ENCODE peak calls at places on chromosomes 13 and 19, in ten cellular contexts. One of them, this sample, is unnamed.

GRCh38 chr13:110634558-110634957 is 19.2 kb downstream of the NAXD start:
- DNase-seq in Peyer's patch: no peak
- DNase-seq in stimulated activated CD4-positive, alpha-beta T cell treated with anti-CD3 and anti-CD28 coated beads, TNF-alpha, amount 100 ng/mL, for 24 hours: no peak
- DNase-seq in lower lobe of right lung: peak
- DNase-seq in hippocampal formation: no peak
- DNase-seq in KBM-7: no peak
- DNase-seq in HFFc6: peak
- DNase-seq in non-pigmented ciliary epithelial cell: peak
- DNase-seq in NCI-H1048: no peak
- DNase-seq in heart left ventricle: no peak
- DNase-seq in this sample: no peak

GRCh38 chr13:96822900-96823299 is 171.4 kb downstream of the OXGR1 start:
- DNase-seq in Peyer's patch: peak
- DNase-seq in lower lobe of right lung: no peak
- DNase-seq in hippocampal formation: no peak
- DNase-seq in heart left ventricle: no peak
- DNase-seq in NCI-H1048: no peak
- DNase-seq in non-pigmented ciliary epithelial cell: no peak
- DNase-seq in KBM-7: peak
- DNase-seq in HFFc6: no peak
- DNase-seq in stimulated activated CD4-positive, alpha-beta T cell treated with anti-CD3 and anti-CD28 coated beads, TNF-alpha, amount 100 ng/mL, for 24 hours: no peak
- DNase-seq in this sample: peak

GRCh38 chr13:24693862-24694471 is 13.8 kb downstream of the ATP12A start:
- DNase-seq in heart left ventricle: no peak
- DNase-seq in non-pigmented ciliary epithelial cell: no peak
- DNase-seq in HFFc6: peak
- DNase-seq in lower lobe of right lung: no peak
- DNase-seq in hippocampal formation: no peak
- DNase-seq in Peyer's patch: no peak
- DNase-seq in stimulated activated CD4-positive, alpha-beta T cell treated with anti-CD3 and anti-CD28 coated beads, TNF-alpha, amount 100 ng/mL, for 24 hours: peak
- DNase-seq in NCI-H1048: peak
- DNase-seq in KBM-7: peak
- DNase-seq in this sample: peak

GRCh38 chr13:93925976-93926375 is 553.5 kb downstream of the DCT start:
- DNase-seq in HFFc6: no peak
- DNase-seq in Peyer's patch: no peak
- DNase-seq in lower lobe of right lung: no peak
- DNase-seq in heart left ventricle: no peak
- DNase-seq in stimulated activated CD4-positive, alpha-beta T cell treated with anti-CD3 and anti-CD28 coated beads, TNF-alpha, amount 100 ng/mL, for 24 hours: no peak
- DNase-seq in hippocampal formation: no peak
- DNase-seq in non-pigmented ciliary epithelial cell: no peak
- DNase-seq in KBM-7: no peak
- DNase-seq in NCI-H1048: no peak
- DNase-seq in this sample: no peak

GRCh38 chr19:6425732-6426686 is 1.4 kb upstream of the KHSRP start:
- DNase-seq in Peyer's patch: no peak
- DNase-seq in stimulated activated CD4-positive, alpha-beta T cell treated with anti-CD3 and anti-CD28 coated beads, TNF-alpha, amount 100 ng/mL, for 24 hours: no peak
- DNase-seq in lower lobe of right lung: no peak
- DNase-seq in HFFc6: no peak
- DNase-seq in KBM-7: peak
- DNase-seq in NCI-H1048: no peak
- DNase-seq in hippocampal formation: no peak
- DNase-seq in heart left ventricle: no peak
- DNase-seq in non-pigmented ciliary epithelial cell: no peak
- DNase-seq in this sample: no peak

GRCh38 chr19:29002336-29002735 is 210.6 kb downstream of the UQCRFS1 start:
- DNase-seq in hippocampal formation: no peak
- DNase-seq in NCI-H1048: no peak
- DNase-seq in KBM-7: no peak
- DNase-seq in heart left ventricle: no peak
- DNase-seq in non-pigmented ciliary epithelial cell: no peak
- DNase-seq in HFFc6: no peak
- DNase-seq in stimulated activated CD4-positive, alpha-beta T cell treated with anti-CD3 and anti-CD28 coated beads, TNF-alpha, amount 100 ng/mL, for 24 hours: no peak
- DNase-seq in Peyer's patch: no peak
- DNase-seq in lower lobe of right lung: no peak
- DNase-seq in this sample: no peak

GRCh38 chr19:5018224-5019015 is 49.5 kb downstream of the KDM4B start:
- DNase-seq in KBM-7: no peak
- DNase-seq in hippocampal formation: no peak
- DNase-seq in Peyer's patch: no peak
- DNase-seq in NCI-H1048: no peak
- DNase-seq in HFFc6: peak
- DNase-seq in lower lobe of right lung: no peak
- DNase-seq in heart left ventricle: no peak
- DNase-seq in stimulated activated CD4-positive, alpha-beta T cell treated with anti-CD3 and anti-CD28 coated beads, TNF-alpha, amount 100 ng/mL, for 24 hours: no peak
- DNase-seq in non-pigmented ciliary epithelial cell: no peak
- DNase-seq in this sample: no peak

GRCh38 chr13:60627071-60627686 is 230.2 kb downstream of the TDRD3 start:
- DNase-seq in KBM-7: peak
- DNase-seq in HFFc6: peak
- DNase-seq in hippocampal formation: peak
- DNase-seq in NCI-H1048: no peak
- DNase-seq in heart left ventricle: no peak
- DNase-seq in lower lobe of right lung: no peak
- DNase-seq in non-pigmented ciliary epithelial cell: peak
- DNase-seq in Peyer's patch: no peak
- DNase-seq in stimulated activated CD4-positive, alpha-beta T cell treated with anti-CD3 and anti-CD28 coated beads, TNF-alpha, amount 100 ng/mL, for 24 hours: peak
- DNase-seq in this sample: no peak

GRCh38 chr19:16435999-16436650 is 35.6 kb downstream of the EPS15L1 start:
- DNase-seq in stimulated activated CD4-positive, alpha-beta T cell treated with anti-CD3 and anti-CD28 coated beads, TNF-alpha, amount 100 ng/mL, for 24 hours: no peak
- DNase-seq in Peyer's patch: no peak
- DNase-seq in non-pigmented ciliary epithelial cell: no peak
- DNase-seq in heart left ventricle: peak
- DNase-seq in HFFc6: no peak
- DNase-seq in lower lobe of right lung: no peak
- DNase-seq in hippocampal formation: no peak
- DNase-seq in KBM-7: peak
- DNase-seq in NCI-H1048: no peak
- DNase-seq in this sample: no peak

GRCh38 chr19:45091031-45091918 is 1.7 kb upstream of the PPP1R37 start:
- DNase-seq in KBM-7: peak
- DNase-seq in HFFc6: peak
- DNase-seq in heart left ventricle: peak
- DNase-seq in stimulated activated CD4-positive, alpha-beta T cell treated with anti-CD3 and anti-CD28 coated beads, TNF-alpha, amount 100 ng/mL, for 24 hours: peak
- DNase-seq in NCI-H1048: peak
- DNase-seq in hippocampal formation: peak
- DNase-seq in non-pigmented ciliary epithelial cell: peak
- DNase-seq in Peyer's patch: peak
- DNase-seq in lower lobe of right lung: peak
- DNase-seq in this sample: peak

GRCh38 chr19:17001603-17002183 is 24.9 kb downstream of the CPAMD8 start:
- DNase-seq in non-pigmented ciliary epithelial cell: no peak
- DNase-seq in Peyer's patch: no peak
- DNase-seq in HFFc6: no peak
- DNase-seq in KBM-7: no peak
- DNase-seq in stimulated activated CD4-positive, alpha-beta T cell treated with anti-CD3 and anti-CD28 coated beads, TNF-alpha, amount 100 ng/mL, for 24 hours: peak
- DNase-seq in lower lobe of right lung: no peak
- DNase-seq in hippocampal formation: no peak
- DNase-seq in NCI-H1048: no peak
- DNase-seq in heart left ventricle: no peak
- DNase-seq in this sample: no peak

GRCh38 chr19:48813123-48813911 is 2.5 kb upstream of the BCAT2 start:
- DNase-seq in NCI-H1048: no peak
- DNase-seq in HFFc6: no peak
- DNase-seq in hippocampal formation: no peak
- DNase-seq in KBM-7: peak
- DNase-seq in Peyer's patch: no peak
- DNase-seq in stimulated activated CD4-positive, alpha-beta T cell treated with anti-CD3 and anti-CD28 coated beads, TNF-alpha, amount 100 ng/mL, for 24 hours: no peak
- DNase-seq in heart left ventricle: no peak
- DNase-seq in non-pigmented ciliary epithelial cell: no peak
- DNase-seq in lower lobe of right lung: no peak
- DNase-seq in this sample: no peak

GRCh38 chr13:27523345-27524073 is 73.1 kb upstream of the MTIF3 start:
- DNase-seq in KBM-7: peak
- DNase-seq in non-pigmented ciliary epithelial cell: no peak
- DNase-seq in heart left ventricle: no peak
- DNase-seq in lower lobe of right lung: no peak
- DNase-seq in HFFc6: no peak
- DNase-seq in hippocampal formation: no peak
- DNase-seq in Peyer's patch: no peak
- DNase-seq in NCI-H1048: no peak
- DNase-seq in stimulated activated CD4-positive, alpha-beta T cell treated with anti-CD3 and anti-CD28 coated beads, TNF-alpha, amount 100 ng/mL, for 24 hours: no peak
- DNase-seq in this sample: no peak

GRCh38 chr13:98443800-98444325 is 133.0 kb downstream of the STK24 start:
- DNase-seq in heart left ventricle: no peak
- DNase-seq in HFFc6: no peak
- DNase-seq in KBM-7: no peak
- DNase-seq in Peyer's patch: no peak
- DNase-seq in stimulated activated CD4-positive, alpha-beta T cell treated with anti-CD3 and anti-CD28 coated beads, TNF-alpha, amount 100 ng/mL, for 24 hours: no peak
- DNase-seq in hippocampal formation: no peak
- DNase-seq in lower lobe of right lung: peak
- DNase-seq in non-pigmented ciliary epithelial cell: no peak
- DNase-seq in NCI-H1048: no peak
- DNase-seq in this sample: no peak

GRCh38 chr13:20192470-20193141 is at the start of gene GJB2:
- DNase-seq in lower lobe of right lung: no peak
- DNase-seq in hippocampal formation: no peak
- DNase-seq in NCI-H1048: no peak
- DNase-seq in HFFc6: no peak
- DNase-seq in non-pigmented ciliary epithelial cell: no peak
- DNase-seq in stimulated activated CD4-positive, alpha-beta T cell treated with anti-CD3 and anti-CD28 coated beads, TNF-alpha, amount 100 ng/mL, for 24 hours: peak
- DNase-seq in Peyer's patch: peak
- DNase-seq in heart left ventricle: no peak
- DNase-seq in KBM-7: no peak
- DNase-seq in this sample: peak

GRCh38 chr19:6073858-6074708 is 36.2 kb downstream of the RFX2 start:
- DNase-seq in lower lobe of right lung: no peak
- DNase-seq in heart left ventricle: no peak
- DNase-seq in Peyer's patch: no peak
- DNase-seq in KBM-7: no peak
- DNase-seq in stimulated activated CD4-positive, alpha-beta T cell treated with anti-CD3 and anti-CD28 coated beads, TNF-alpha, amount 100 ng/mL, for 24 hours: no peak
- DNase-seq in HFFc6: no peak
- DNase-seq in NCI-H1048: no peak
- DNase-seq in hippocampal formation: no peak
- DNase-seq in non-pigmented ciliary epithelial cell: no peak
- DNase-seq in this sample: peak

GRCh38 chr19:17196610-17197009 is 18.5 kb upstream of the USE1 start:
- DNase-seq in stimulated activated CD4-positive, alpha-beta T cell treated with anti-CD3 and anti-CD28 coated beads, TNF-alpha, amount 100 ng/mL, for 24 hours: no peak
- DNase-seq in heart left ventricle: no peak
- DNase-seq in non-pigmented ciliary epithelial cell: no peak
- DNase-seq in NCI-H1048: no peak
- DNase-seq in HFFc6: no peak
- DNase-seq in Peyer's patch: no peak
- DNase-seq in KBM-7: no peak
- DNase-seq in hippocampal formation: no peak
- DNase-seq in lower lobe of right lung: no peak
- DNase-seq in this sample: no peak

GRCh38 chr19:45079063-45079910 is at the start of gene GEMIN7:
- DNase-seq in hippocampal formation: peak
- DNase-seq in stimulated activated CD4-positive, alpha-beta T cell treated with anti-CD3 and anti-CD28 coated beads, TNF-alpha, amount 100 ng/mL, for 24 hours: peak
- DNase-seq in Peyer's patch: peak
- DNase-seq in heart left ventricle: peak
- DNase-seq in lower lobe of right lung: peak
- DNase-seq in NCI-H1048: peak
- DNase-seq in KBM-7: peak
- DNase-seq in non-pigmented ciliary epithelial cell: no peak
- DNase-seq in HFFc6: peak
- DNase-seq in this sample: peak

GRCh38 chr19:38711726-38712153 is 32.5 kb downstream of the CAPN12 start:
- DNase-seq in HFFc6: peak
- DNase-seq in KBM-7: no peak
- DNase-seq in non-pigmented ciliary epithelial cell: peak
- DNase-seq in Peyer's patch: no peak
- DNase-seq in lower lobe of right lung: peak
- DNase-seq in hippocampal formation: no peak
- DNase-seq in NCI-H1048: no peak
- DNase-seq in stimulated activated CD4-positive, alpha-beta T cell treated with anti-CD3 and anti-CD28 coated beads, TNF-alpha, amount 100 ng/mL, for 24 hours: no peak
- DNase-seq in heart left ventricle: peak
- DNase-seq in this sample: no peak

GRCh38 chr13:69912576-69913074 is 195.0 kb upstream of the ATXN8OS start:
- DNase-seq in NCI-H1048: no peak
- DNase-seq in stimulated activated CD4-positive, alpha-beta T cell treated with anti-CD3 and anti-CD28 coated beads, TNF-alpha, amount 100 ng/mL, for 24 hours: no peak
- DNase-seq in Peyer's patch: no peak
- DNase-seq in lower lobe of right lung: no peak
- DNase-seq in KBM-7: no peak
- DNase-seq in HFFc6: no peak
- DNase-seq in hippocampal formation: no peak
- DNase-seq in heart left ventricle: no peak
- DNase-seq in non-pigmented ciliary epithelial cell: no peak
- DNase-seq in this sample: no peak

GRCh38 chr13:110541526-110541920 is 20.0 kb downstream of the RAB20 start:
- DNase-seq in Peyer's patch: peak
- DNase-seq in stimulated activated CD4-positive, alpha-beta T cell treated with anti-CD3 and anti-CD28 coated beads, TNF-alpha, amount 100 ng/mL, for 24 hours: no peak
- DNase-seq in non-pigmented ciliary epithelial cell: no peak
- DNase-seq in hippocampal formation: no peak
- DNase-seq in NCI-H1048: no peak
- DNase-seq in heart left ventricle: no peak
- DNase-seq in lower lobe of right lung: no peak
- DNase-seq in HFFc6: peak
- DNase-seq in KBM-7: no peak
- DNase-seq in this sample: no peak

GRCh38 chr13:35848868-35849644 is 282.1 kb downstream of the DCLK1 start:
- DNase-seq in non-pigmented ciliary epithelial cell: no peak
- DNase-seq in Peyer's patch: no peak
- DNase-seq in NCI-H1048: no peak
- DNase-seq in lower lobe of right lung: no peak
- DNase-seq in HFFc6: no peak
- DNase-seq in stimulated activated CD4-positive, alpha-beta T cell treated with anti-CD3 and anti-CD28 coated beads, TNF-alpha, amount 100 ng/mL, for 24 hours: no peak
- DNase-seq in KBM-7: no peak
- DNase-seq in hippocampal formation: no peak
- DNase-seq in heart left ventricle: no peak
- DNase-seq in this sample: no peak

GRCh38 chr19:18899624-18900560 is 3.9 kb upstream of the CERS1 start:
- DNase-seq in hippocampal formation: no peak
- DNase-seq in stimulated activated CD4-positive, alpha-beta T cell treated with anti-CD3 and anti-CD28 coated beads, TNF-alpha, amount 100 ng/mL, for 24 hours: no peak
- DNase-seq in lower lobe of right lung: no peak
- DNase-seq in NCI-H1048: no peak
- DNase-seq in heart left ventricle: no peak
- DNase-seq in HFFc6: no peak
- DNase-seq in non-pigmented ciliary epithelial cell: no peak
- DNase-seq in Peyer's patch: no peak
- DNase-seq in KBM-7: no peak
- DNase-seq in this sample: no peak

GRCh38 chr19:54489766-54490165 is 12.9 kb upstream of the LAIR2 start:
- DNase-seq in Peyer's patch: no peak
- DNase-seq in HFFc6: no peak
- DNase-seq in hippocampal formation: no peak
- DNase-seq in heart left ventricle: no peak
- DNase-seq in non-pigmented ciliary epithelial cell: no peak
- DNase-seq in KBM-7: no peak
- DNase-seq in NCI-H1048: no peak
- DNase-seq in stimulated activated CD4-positive, alpha-beta T cell treated with anti-CD3 and anti-CD28 coated beads, TNF-alpha, amount 100 ng/mL, for 24 hours: no peak
- DNase-seq in lower lobe of right lung: no peak
- DNase-seq in this sample: no peak

GRCh38 chr13:70893832-70894231 is 785.6 kb upstream of the KLHL1 start:
- DNase-seq in heart left ventricle: no peak
- DNase-seq in lower lobe of right lung: no peak
- DNase-seq in HFFc6: no peak
- DNase-seq in Peyer's patch: no peak
- DNase-seq in KBM-7: peak
- DNase-seq in hippocampal formation: no peak
- DNase-seq in non-pigmented ciliary epithelial cell: peak
- DNase-seq in NCI-H1048: no peak
- DNase-seq in stimulated activated CD4-positive, alpha-beta T cell treated with anti-CD3 and anti-CD28 coated beads, TNF-alpha, amount 100 ng/mL, for 24 hours: no peak
- DNase-seq in this sample: no peak

GRCh38 chr19:35740423-35741215 is 1.6 kb downstream of the IGFLR1 start:
- DNase-seq in lower lobe of right lung: peak
- DNase-seq in heart left ventricle: peak
- DNase-seq in Peyer's patch: peak
- DNase-seq in KBM-7: peak
- DNase-seq in HFFc6: peak
- DNase-seq in hippocampal formation: peak
- DNase-seq in stimulated activated CD4-positive, alpha-beta T cell treated with anti-CD3 and anti-CD28 coated beads, TNF-alpha, amount 100 ng/mL, for 24 hours: peak
- DNase-seq in NCI-H1048: peak
- DNase-seq in non-pigmented ciliary epithelial cell: peak
- DNase-seq in this sample: peak

GRCh38 chr13:110329798-110330461 is 22.8 kb downstream of the COL4A2 start:
- DNase-seq in NCI-H1048: no peak
- DNase-seq in lower lobe of right lung: no peak
- DNase-seq in hippocampal formation: no peak
- DNase-seq in HFFc6: no peak
- DNase-seq in heart left ventricle: no peak
- DNase-seq in non-pigmented ciliary epithelial cell: no peak
- DNase-seq in Peyer's patch: no peak
- DNase-seq in stimulated activated CD4-positive, alpha-beta T cell treated with anti-CD3 and anti-CD28 coated beads, TNF-alpha, amount 100 ng/mL, for 24 hours: no peak
- DNase-seq in KBM-7: no peak
- DNase-seq in this sample: no peak

GRCh38 chr19:17333611-17334413 is 843 bp downstream of the ANO8 start:
- DNase-seq in lower lobe of right lung: no peak
- DNase-seq in KBM-7: peak
- DNase-seq in stimulated activated CD4-positive, alpha-beta T cell treated with anti-CD3 and anti-CD28 coated beads, TNF-alpha, amount 100 ng/mL, for 24 hours: peak
- DNase-seq in non-pigmented ciliary epithelial cell: no peak
- DNase-seq in HFFc6: peak
- DNase-seq in NCI-H1048: no peak
- DNase-seq in heart left ventricle: no peak
- DNase-seq in Peyer's patch: no peak
- DNase-seq in hippocampal formation: no peak
- DNase-seq in this sample: no peak

This sample was measured in colonic mucosa.